ENCODE peak calls at places on chromosome 9, in eight cellular contexts. One of them, this sample, is unnamed.

GRCh38 chr9:17906841-17907779 is 328.2 kb downstream of the SH3GL2 start:
- DNase-seq in brain microvascular endothelial cell: no peak
- DNase-seq in AG04450: no peak
- DNase-seq in retinal pigment epithelial cell: no peak
- DNase-seq in keratinocyte: no peak
- DNase-seq in mammary epithelial cell: no peak
- DNase-seq in stomach: peak; percentile 39
- DNase-seq in dorsolateral prefrontal cortex: peak; percentile 39
- DNase-seq in this sample: no peak

GRCh38 chr9:7045361-7045760 is 287.6 kb downstream of the KDM4C start:
- DNase-seq in brain microvascular endothelial cell: no peak
- DNase-seq in AG04450: no peak
- DNase-seq in retinal pigment epithelial cell: no peak
- DNase-seq in keratinocyte: no peak
- DNase-seq in mammary epithelial cell: peak; percentile 23
- DNase-seq in stomach: no peak
- DNase-seq in dorsolateral prefrontal cortex: no peak
- DNase-seq in this sample: no peak

GRCh38 chr9:75239176-75239575 is 150.9 kb downstream of the OSTF1 start:
- DNase-seq in brain microvascular endothelial cell: peak; percentile 56
- DNase-seq in AG04450: no peak
- DNase-seq in retinal pigment epithelial cell: no peak
- DNase-seq in keratinocyte: peak; percentile 76
- DNase-seq in mammary epithelial cell: peak; percentile 91
- DNase-seq in stomach: peak; percentile 55
- DNase-seq in dorsolateral prefrontal cortex: no peak
- DNase-seq in this sample: peak; percentile 26

GRCh38 chr9:107136296-107136695 is 146.8 kb upstream of the RAD23B start:
- DNase-seq in brain microvascular endothelial cell: no peak
- DNase-seq in AG04450: no peak
- DNase-seq in retinal pigment epithelial cell: no peak
- DNase-seq in keratinocyte: no peak
- DNase-seq in mammary epithelial cell: no peak
- DNase-seq in stomach: no peak
- DNase-seq in dorsolateral prefrontal cortex: no peak
- DNase-seq in this sample: no peak

GRCh38 chr9:70954607-70955143 is 166.7 kb downstream of the TRPM3 start:
- DNase-seq in brain microvascular endothelial cell: no peak
- DNase-seq in AG04450: no peak
- DNase-seq in retinal pigment epithelial cell: no peak
- DNase-seq in keratinocyte: no peak
- DNase-seq in mammary epithelial cell: no peak
- DNase-seq in stomach: no peak
- DNase-seq in dorsolateral prefrontal cortex: no peak
- DNase-seq in this sample: no peak

GRCh38 chr9:108105885-108106284 is 616.3 kb upstream of the KLF4 start:
- DNase-seq in brain microvascular endothelial cell: no peak
- DNase-seq in AG04450: no peak
- DNase-seq in retinal pigment epithelial cell: no peak
- DNase-seq in keratinocyte: no peak
- DNase-seq in mammary epithelial cell: no peak
- DNase-seq in stomach: no peak
- DNase-seq in dorsolateral prefrontal cortex: no peak
- DNase-seq in this sample: no peak

GRCh38 chr9:8074645-8075044 is 275.1 kb upstream of the DMAC1 start:
- DNase-seq in brain microvascular endothelial cell: no peak
- DNase-seq in AG04450: no peak
- DNase-seq in retinal pigment epithelial cell: no peak
- DNase-seq in keratinocyte: no peak
- DNase-seq in mammary epithelial cell: no peak
- DNase-seq in stomach: no peak
- DNase-seq in dorsolateral prefrontal cortex: no peak
- DNase-seq in this sample: no peak

GRCh38 chr9:94861589-94862241 is 135.2 kb downstream of the AOPEP start:
- DNase-seq in brain microvascular endothelial cell: no peak
- DNase-seq in AG04450: peak; percentile 41
- DNase-seq in retinal pigment epithelial cell: no peak
- DNase-seq in keratinocyte: no peak
- DNase-seq in mammary epithelial cell: peak; percentile 57
- DNase-seq in stomach: no peak
- DNase-seq in dorsolateral prefrontal cortex: no peak
- DNase-seq in this sample: no peak

GRCh38 chr9:26054600-26055516 is 376.6 kb upstream of the TUSC1 start:
- DNase-seq in brain microvascular endothelial cell: peak; percentile 14
- DNase-seq in AG04450: no peak
- DNase-seq in retinal pigment epithelial cell: no peak
- DNase-seq in keratinocyte: no peak
- DNase-seq in mammary epithelial cell: no peak
- DNase-seq in stomach: no peak
- DNase-seq in dorsolateral prefrontal cortex: no peak
- DNase-seq in this sample: no peak

GRCh38 chr9:79913867-79914266 is 342.1 kb downstream of the TLE4 start:
- DNase-seq in brain microvascular endothelial cell: no peak
- DNase-seq in AG04450: no peak
- DNase-seq in retinal pigment epithelial cell: no peak
- DNase-seq in keratinocyte: no peak
- DNase-seq in mammary epithelial cell: no peak
- DNase-seq in stomach: no peak
- DNase-seq in dorsolateral prefrontal cortex: no peak
- DNase-seq in this sample: no peak

GRCh38 chr9:125997510-125997823 is 250.3 kb downstream of the PBX3 start:
- DNase-seq in brain microvascular endothelial cell: no peak
- DNase-seq in AG04450: no peak
- DNase-seq in retinal pigment epithelial cell: no peak
- DNase-seq in keratinocyte: no peak
- DNase-seq in mammary epithelial cell: no peak
- DNase-seq in stomach: no peak
- DNase-seq in dorsolateral prefrontal cortex: peak; percentile 30
- DNase-seq in this sample: no peak

GRCh38 chr9:18490591-18491370 is 16.8 kb downstream of the ADAMTSL1 start:
- DNase-seq in brain microvascular endothelial cell: peak; percentile 99
- DNase-seq in AG04450: peak; percentile 96
- DNase-seq in retinal pigment epithelial cell: peak; percentile 73
- DNase-seq in keratinocyte: peak; percentile 78
- DNase-seq in mammary epithelial cell: peak; percentile 96
- DNase-seq in stomach: no peak
- DNase-seq in dorsolateral prefrontal cortex: no peak
- DNase-seq in this sample: peak; percentile 97

GRCh38 chr9:35728041-35728971 is 3.7 kb downstream of the TLN1 start:
- DNase-seq in brain microvascular endothelial cell: peak; percentile 82
- DNase-seq in AG04450: peak; percentile 74
- DNase-seq in retinal pigment epithelial cell: peak; percentile 37
- DNase-seq in keratinocyte: no peak
- DNase-seq in mammary epithelial cell: peak; percentile 68
- DNase-seq in stomach: peak; percentile 49
- DNase-seq in dorsolateral prefrontal cortex: no peak
- DNase-seq in this sample: peak; percentile 69

GRCh38 chr9:136100700-136101614 is 5.9 kb upstream of the NACC2 start:
- DNase-seq in brain microvascular endothelial cell: no peak
- DNase-seq in AG04450: no peak
- DNase-seq in retinal pigment epithelial cell: no peak
- DNase-seq in keratinocyte: no peak
- DNase-seq in mammary epithelial cell: no peak
- DNase-seq in stomach: no peak
- DNase-seq in dorsolateral prefrontal cortex: no peak
- DNase-seq in this sample: no peak

GRCh38 chr9:3698531-3698930 is 172.7 kb upstream of the RFX3 start:
- DNase-seq in brain microvascular endothelial cell: no peak
- DNase-seq in AG04450: no peak
- DNase-seq in retinal pigment epithelial cell: no peak
- DNase-seq in keratinocyte: no peak
- DNase-seq in mammary epithelial cell: no peak
- DNase-seq in stomach: no peak
- DNase-seq in dorsolateral prefrontal cortex: no peak
- DNase-seq in this sample: no peak

GRCh38 chr9:35754264-35754663 is at the start of gene MSMP:
- DNase-seq in brain microvascular endothelial cell: no peak
- DNase-seq in AG04450: no peak
- DNase-seq in retinal pigment epithelial cell: no peak
- DNase-seq in keratinocyte: no peak
- DNase-seq in mammary epithelial cell: no peak
- DNase-seq in stomach: no peak
- DNase-seq in dorsolateral prefrontal cortex: no peak
- DNase-seq in this sample: no peak

GRCh38 chr9:27535701-27536118 is 6.1 kb upstream of the MOB3B start:
- DNase-seq in brain microvascular endothelial cell: no peak
- DNase-seq in AG04450: no peak
- DNase-seq in retinal pigment epithelial cell: no peak
- DNase-seq in keratinocyte: no peak
- DNase-seq in mammary epithelial cell: peak; percentile 38
- DNase-seq in stomach: no peak
- DNase-seq in dorsolateral prefrontal cortex: peak; percentile 45
- DNase-seq in this sample: no peak

GRCh38 chr9:114771901-114772300 is 33.9 kb downstream of the TNFSF15 start:
- DNase-seq in brain microvascular endothelial cell: no peak
- DNase-seq in AG04450: no peak
- DNase-seq in retinal pigment epithelial cell: no peak
- DNase-seq in keratinocyte: no peak
- DNase-seq in mammary epithelial cell: peak; percentile 73
- DNase-seq in stomach: no peak
- DNase-seq in dorsolateral prefrontal cortex: no peak
- DNase-seq in this sample: no peak

GRCh38 chr9:101354143-101354764 is 30.6 kb downstream of the BAAT start:
- DNase-seq in brain microvascular endothelial cell: no peak
- DNase-seq in AG04450: no peak
- DNase-seq in retinal pigment epithelial cell: no peak
- DNase-seq in keratinocyte: no peak
- DNase-seq in mammary epithelial cell: peak; percentile 12
- DNase-seq in stomach: no peak
- DNase-seq in dorsolateral prefrontal cortex: no peak
- DNase-seq in this sample: no peak

GRCh38 chr9:136754626-136755284 is 3.3 kb downstream of the LCN8 start:
- DNase-seq in brain microvascular endothelial cell: no peak
- DNase-seq in AG04450: no peak
- DNase-seq in retinal pigment epithelial cell: no peak
- DNase-seq in keratinocyte: no peak
- DNase-seq in mammary epithelial cell: no peak
- DNase-seq in stomach: no peak
- DNase-seq in dorsolateral prefrontal cortex: no peak
- DNase-seq in this sample: no peak

GRCh38 chr9:71268871-71269640 is 147.6 kb upstream of the TRPM3 start:
- DNase-seq in brain microvascular endothelial cell: no peak
- DNase-seq in AG04450: no peak
- DNase-seq in retinal pigment epithelial cell: no peak
- DNase-seq in keratinocyte: no peak
- DNase-seq in mammary epithelial cell: no peak
- DNase-seq in stomach: no peak
- DNase-seq in dorsolateral prefrontal cortex: no peak
- DNase-seq in this sample: no peak

GRCh38 chr9:259405-260404 is 45.0 kb downstream of the DOCK8 start:
- DNase-seq in brain microvascular endothelial cell: no peak
- DNase-seq in AG04450: no peak
- DNase-seq in retinal pigment epithelial cell: no peak
- DNase-seq in keratinocyte: no peak
- DNase-seq in mammary epithelial cell: no peak
- DNase-seq in stomach: no peak
- DNase-seq in dorsolateral prefrontal cortex: no peak
- DNase-seq in this sample: no peak

GRCh38 chr9:90966475-90967150 is 165.0 kb downstream of the SYK start:
- DNase-seq in brain microvascular endothelial cell: peak; percentile 44
- DNase-seq in AG04450: no peak
- DNase-seq in retinal pigment epithelial cell: no peak
- DNase-seq in keratinocyte: no peak
- DNase-seq in mammary epithelial cell: peak; percentile 63
- DNase-seq in stomach: no peak
- DNase-seq in dorsolateral prefrontal cortex: no peak
- DNase-seq in this sample: no peak

GRCh38 chr9:130640681-130641080 is 23.7 kb upstream of the PRDM12 start:
- DNase-seq in brain microvascular endothelial cell: no peak
- DNase-seq in AG04450: no peak
- DNase-seq in retinal pigment epithelial cell: no peak
- DNase-seq in keratinocyte: no peak
- DNase-seq in mammary epithelial cell: no peak
- DNase-seq in stomach: no peak
- DNase-seq in dorsolateral prefrontal cortex: no peak
- DNase-seq in this sample: no peak
- TF ChIP-seq CTCF in brain microvascular endothelial cell: no peak
- TF ChIP-seq CTCF in AG04450: no peak
- TF ChIP-seq CTCF in retinal pigment epithelial cell: no peak
- TF ChIP-seq CTCF in keratinocyte: no peak
- TF ChIP-seq CTCF in mammary epithelial cell: no peak
- TF ChIP-seq CTCF in stomach: no peak
- TF ChIP-seq CTCF in dorsolateral prefrontal cortex: no peak
- TF ChIP-seq CTCF in this sample: peak; percentile 9

GRCh38 chr9:76377791-76378190 is 16.4 kb downstream of the RFK start:
- DNase-seq in brain microvascular endothelial cell: no peak
- DNase-seq in AG04450: no peak
- DNase-seq in retinal pigment epithelial cell: no peak
- DNase-seq in keratinocyte: no peak
- DNase-seq in mammary epithelial cell: no peak
- DNase-seq in stomach: no peak
- DNase-seq in dorsolateral prefrontal cortex: no peak
- DNase-seq in this sample: no peak

GRCh38 chr9:76378367-76379073 is 15.7 kb downstream of the RFK start:
- DNase-seq in brain microvascular endothelial cell: no peak
- DNase-seq in AG04450: no peak
- DNase-seq in retinal pigment epithelial cell: no peak
- DNase-seq in keratinocyte: no peak
- DNase-seq in mammary epithelial cell: no peak
- DNase-seq in stomach: no peak
- DNase-seq in dorsolateral prefrontal cortex: no peak
- DNase-seq in this sample: no peak

GRCh38 chr9:76374702-76375543 is 19.3 kb downstream of the RFK start:
- DNase-seq in brain microvascular endothelial cell: peak; percentile 80
- DNase-seq in AG04450: peak; percentile 82
- DNase-seq in retinal pigment epithelial cell: peak; percentile 59
- DNase-seq in keratinocyte: no peak
- DNase-seq in mammary epithelial cell: peak; percentile 72
- DNase-seq in stomach: peak; percentile 90
- DNase-seq in dorsolateral prefrontal cortex: no peak
- DNase-seq in this sample: peak; percentile 75

GRCh38 chr9:76373777-76374474 is 20.3 kb downstream of the RFK start:
- DNase-seq in brain microvascular endothelial cell: no peak
- DNase-seq in AG04450: no peak
- DNase-seq in retinal pigment epithelial cell: no peak
- DNase-seq in keratinocyte: no peak
- DNase-seq in mammary epithelial cell: no peak
- DNase-seq in stomach: no peak
- DNase-seq in dorsolateral prefrontal cortex: no peak
- DNase-seq in this sample: no peak

GRCh38 chr9:76379494-76379893 is 14.7 kb downstream of the RFK start:
- DNase-seq in brain microvascular endothelial cell: no peak
- DNase-seq in AG04450: no peak
- DNase-seq in retinal pigment epithelial cell: no peak
- DNase-seq in keratinocyte: peak; percentile 82
- DNase-seq in mammary epithelial cell: peak; percentile 92
- DNase-seq in stomach: peak; percentile 49
- DNase-seq in dorsolateral prefrontal cortex: no peak
- DNase-seq in this sample: no peak
- H3K4me3 ChIP-seq in brain microvascular endothelial cell: no peak overlapping the region
- H3K4me3 ChIP-seq in AG04450: no peak overlapping the region
- H3K4me3 ChIP-seq in retinal pigment epithelial cell: no peak overlapping the region
- H3K4me3 ChIP-seq in keratinocyte: no peak overlapping the region
- H3K4me3 ChIP-seq in mammary epithelial cell: no peak overlapping the region
- H3K4me3 ChIP-seq in stomach: no peak overlapping the region
- H3K4me3 ChIP-seq in dorsolateral prefrontal cortex: no peak overlapping the region
- H3K4me3 ChIP-seq in this sample: no peak overlapping the region

GRCh38 chr9:86069206-86069869 is 30.0 kb downstream of the GOLM1 start:
- DNase-seq in brain microvascular endothelial cell: no peak
- DNase-seq in AG04450: no peak
- DNase-seq in retinal pigment epithelial cell: no peak
- DNase-seq in keratinocyte: no peak
- DNase-seq in mammary epithelial cell: no peak
- DNase-seq in stomach: no peak
- DNase-seq in dorsolateral prefrontal cortex: no peak
- DNase-seq in this sample: no peak
- TF ChIP-seq CTCF in brain microvascular endothelial cell: no peak
- TF ChIP-seq CTCF in AG04450: no peak
- TF ChIP-seq CTCF in retinal pigment epithelial cell: no peak
- TF ChIP-seq CTCF in keratinocyte: no peak
- TF ChIP-seq CTCF in mammary epithelial cell: no peak
- TF ChIP-seq CTCF in stomach: no peak
- TF ChIP-seq CTCF in dorsolateral prefrontal cortex: no peak
- TF ChIP-seq CTCF in this sample: no peak

GRCh38 chr9:128218518-128219389 is 15.6 kb downstream of the DNM1 start:
- DNase-seq in brain microvascular endothelial cell: peak; percentile 81
- DNase-seq in AG04450: no peak
- DNase-seq in retinal pigment epithelial cell: peak; percentile 79
- DNase-seq in keratinocyte: peak; percentile 85
- DNase-seq in mammary epithelial cell: peak; percentile 93
- DNase-seq in stomach: peak; percentile 97
- DNase-seq in dorsolateral prefrontal cortex: peak; percentile 86
- DNase-seq in this sample: no peak
- H3K4me3 ChIP-seq in brain microvascular endothelial cell: peak overlapping the region; percentile 46
- H3K4me3 ChIP-seq in AG04450: no peak overlapping the region
- H3K4me3 ChIP-seq in retinal pigment epithelial cell: peak overlapping the region; percentile 47
- H3K4me3 ChIP-seq in keratinocyte: peak overlapping the region; percentile 16
- H3K4me3 ChIP-seq in mammary epithelial cell: no peak overlapping the region
- H3K4me3 ChIP-seq in stomach: peak overlapping the region; percentile 33
- H3K4me3 ChIP-seq in dorsolateral prefrontal cortex: peak overlapping the region; percentile 33
- H3K4me3 ChIP-seq in this sample: no peak overlapping the region

This sample was measured in HFF-Myc.